ENCODE peak calls at places on chromosomes 5 and 9, in six cellular contexts. Z is T-helper 17 cell; Q is naive thymus-derived CD8-positive, alpha-beta T cell; G is stimulated activated CD8-positive, alpha-beta memory T cell treated with anti-CD3 and anti-CD28 coated beads, Interleukin-15, amount 100 ng/mL, for 1 hour; N is midbrain; F is Daoy. T is an unnamed sample.

GRCh38 chr9:128528445-128529160 is 23.8 kb upstream of the SPTAN1 start:
- DNase-seq in Z (no peak), Q (no peak), G (no peak), N (no peak), F (peak), T (no peak)

GRCh38 chr5:109411627-109412026 is 1.9 kb upstream of the PJA2 start:
- DNase-seq in Z (no peak), Q (no peak), G (no peak), N (peak), F (peak), T (peak)

GRCh38 chr9:91340395-91340794 is 21.3 kb downstream of the AUH start:
- DNase-seq in Z (no peak), Q (no peak), G (no peak), N (no peak), F (no peak), T (no peak)

GRCh38 chr5:16819522-16820167 is 116.4 kb downstream of the MYO10 start:
- DNase-seq in Z (no peak), Q (no peak), G (no peak), N (no peak), F (no peak), T (no peak)

GRCh38 chr9:37984672-37985611 is 81.0 kb upstream of the SLC25A51 start:
- DNase-seq in Z (no peak), Q (no peak), G (no peak), N (no peak), F (peak), T (no peak)

GRCh38 chr5:59587489-59588337 is 305.8 kb downstream of the PDE4D start:
- DNase-seq in Z (no peak), Q (no peak), G (no peak), N (peak), F (peak), T (peak)

GRCh38 chr9:77514886-77515711 is 133.0 kb downstream of the GNA14 start:
- DNase-seq in Z (no peak), Q (no peak), G (no peak), N (peak), F (no peak), T (peak)

GRCh38 chr5:115381911-115382662 is 85.6 kb upstream of the CCDC112 start:
- DNase-seq in Z (no peak), Q (no peak), G (no peak), N (no peak), F (no peak), T (no peak)

GRCh38 chr9:105341784-105342183 is 97.3 kb downstream of the SLC44A1 start:
- DNase-seq in Z (no peak), Q (no peak), G (no peak), N (no peak), F (peak), T (no peak)

GRCh38 chr5:16417392-16418074 is 48.1 kb downstream of the ZNF622 start:
- DNase-seq in Z (no peak), Q (no peak), G (no peak), N (no peak), F (no peak), T (no peak)

GRCh38 chr9:137006116-137007003 is 10.0 kb upstream of the CLIC3 start:
- DNase-seq in Z (no peak), Q (no peak), G (no peak), N (no peak), F (no peak), T (no peak)